ENCODE peak calls at places on chromosomes 3 and 15, in seven cellular contexts. One of them, this sample, is unnamed.

GRCh38 chr15:41001524-41001923 is 48.3 kb downstream of the CHAC1 start:
- DNase-seq in heart right ventricle: no peak
- DNase-seq in renal cortical epithelial cell: no peak
- DNase-seq in GM03348: no peak
- DNase-seq in T-cell: no peak
- DNase-seq in EL: peak
- DNase-seq in T-helper 9 cell: no peak
- DNase-seq in this sample: no peak

GRCh38 chr3:79729096-79729495 is 38.7 kb downstream of the ROBO1 start:
- DNase-seq in heart right ventricle: peak
- DNase-seq in renal cortical epithelial cell: peak
- DNase-seq in GM03348: no peak
- DNase-seq in T-cell: no peak
- DNase-seq in EL: no peak
- DNase-seq in T-helper 9 cell: no peak
- DNase-seq in this sample: no peak

GRCh38 chr3:180018588-180018987 is 18.1 kb downstream of the PEX5L start:
- DNase-seq in heart right ventricle: no peak
- DNase-seq in renal cortical epithelial cell: no peak
- DNase-seq in GM03348: no peak
- DNase-seq in T-cell: no peak
- DNase-seq in EL: no peak
- DNase-seq in T-helper 9 cell: no peak
- DNase-seq in this sample: no peak

GRCh38 chr3:29887450-29887849 is 606.6 kb downstream of the RBMS3 start:
- DNase-seq in heart right ventricle: no peak
- DNase-seq in renal cortical epithelial cell: no peak
- DNase-seq in GM03348: no peak
- DNase-seq in T-cell: no peak
- DNase-seq in EL: peak
- DNase-seq in T-helper 9 cell: no peak
- DNase-seq in this sample: no peak

GRCh38 chr3:112874725-112875124 is 28.1 kb upstream of the CD200R1L start:
- DNase-seq in heart right ventricle: no peak
- DNase-seq in renal cortical epithelial cell: no peak
- DNase-seq in GM03348: no peak
- DNase-seq in T-cell: no peak
- DNase-seq in EL: no peak
- DNase-seq in T-helper 9 cell: no peak
- DNase-seq in this sample: no peak

GRCh38 chr3:107690522-107691138 is 167.9 kb downstream of the BBX start:
- DNase-seq in heart right ventricle: no peak
- DNase-seq in renal cortical epithelial cell: peak
- DNase-seq in GM03348: peak
- DNase-seq in T-cell: no peak
- DNase-seq in EL: peak
- DNase-seq in T-helper 9 cell: no peak
- DNase-seq in this sample: no peak

GRCh38 chr3:105281989-105282388 is 84.7 kb upstream of the ALCAM start:
- DNase-seq in heart right ventricle: no peak
- DNase-seq in renal cortical epithelial cell: no peak
- DNase-seq in GM03348: no peak
- DNase-seq in T-cell: no peak
- DNase-seq in EL: no peak
- DNase-seq in T-helper 9 cell: no peak
- DNase-seq in this sample: no peak

GRCh38 chr3:52197842-52198625 is at the start of gene ALAS1:
- DNase-seq in heart right ventricle: peak
- DNase-seq in renal cortical epithelial cell: peak
- DNase-seq in GM03348: peak
- DNase-seq in T-cell: peak
- DNase-seq in EL: peak
- DNase-seq in T-helper 9 cell: peak
- DNase-seq in this sample: peak

GRCh38 chr15:61327019-61327631 is 98.0 kb upstream of the RORA start:
- DNase-seq in heart right ventricle: no peak
- DNase-seq in renal cortical epithelial cell: peak
- DNase-seq in GM03348: no peak
- DNase-seq in T-cell: no peak
- DNase-seq in EL: no peak
- DNase-seq in T-helper 9 cell: no peak
- DNase-seq in this sample: peak

GRCh38 chr15:66907826-66908502 is 157.4 kb upstream of the SMAD3 start:
- DNase-seq in heart right ventricle: peak
- DNase-seq in renal cortical epithelial cell: no peak
- DNase-seq in GM03348: peak
- DNase-seq in T-cell: no peak
- DNase-seq in EL: no peak
- DNase-seq in T-helper 9 cell: no peak
- DNase-seq in this sample: no peak

GRCh38 chr15:88036154-88036839 is 220.2 kb downstream of the NTRK3 start:
- DNase-seq in heart right ventricle: no peak
- DNase-seq in renal cortical epithelial cell: no peak
- DNase-seq in GM03348: no peak
- DNase-seq in T-cell: no peak
- DNase-seq in EL: no peak
- DNase-seq in T-helper 9 cell: no peak
- DNase-seq in this sample: no peak

GRCh38 chr3:12818773-12819172 is 22.3 kb downstream of the CAND2 start:
- DNase-seq in heart right ventricle: no peak
- DNase-seq in renal cortical epithelial cell: no peak
- DNase-seq in GM03348: no peak
- DNase-seq in T-cell: no peak
- DNase-seq in EL: no peak
- DNase-seq in T-helper 9 cell: no peak
- DNase-seq in this sample: no peak

GRCh38 chr3:150222646-150223045 is 185.5 kb upstream of the TSC22D2 start:
- DNase-seq in heart right ventricle: no peak
- DNase-seq in renal cortical epithelial cell: no peak
- DNase-seq in GM03348: no peak
- DNase-seq in T-cell: no peak
- DNase-seq in EL: no peak
- DNase-seq in T-helper 9 cell: no peak
- DNase-seq in this sample: no peak

GRCh38 chr15:59165726-59166125 is 40.9 kb upstream of the LDHAL6B start:
- DNase-seq in heart right ventricle: no peak
- DNase-seq in renal cortical epithelial cell: peak
- DNase-seq in GM03348: peak
- DNase-seq in T-cell: no peak
- DNase-seq in EL: no peak
- DNase-seq in T-helper 9 cell: no peak
- DNase-seq in this sample: no peak

This sample was measured in GM12891.